ENCODE peak calls at places on chromosomes 13 and 19, in eight cellular contexts. Z is posterior vena cava, U is PC-3, C is pulmonary artery endothelial cell, T is AG09309, J is NCI-H446 treated with DMSO at 0.1 percent for 48 hours, M is Calu3, X is hepatic stellate cell. B is an unnamed sample.

GRCh38 chr13:24982333-24982999 is 113.5 kb upstream of the PABPC3 start:
- DNase-seq in Z (no peak), C (no peak), U (no peak), T (no peak), J (no peak), X (no peak), M (no peak), B (no peak)

GRCh38 chr13:88068975-88069374 is 397.8 kb downstream of the SLITRK5 start:
- DNase-seq in C (no peak), J (no peak), X (no peak), U (peak), Z (no peak), M (no peak), T (no peak), B (no peak)

GRCh38 chr19:5805465-5806132 is 732 bp downstream of the NRTN start:
- DNase-seq in C (no peak), U (peak), M (peak), X (peak), J (peak), Z (no peak), T (no peak), B (peak)

GRCh38 chr13:34657716-34658115 is 284.4 kb upstream of the NBEA start:
- DNase-seq in T (peak), J (no peak), U (peak), Z (no peak), X (peak), C (no peak), M (no peak), B (no peak)

GRCh38 chr13:51822106-51822840 is 18.3 kb upstream of the DHRS12 start:
- DNase-seq in J (no peak), M (no peak), C (no peak), T (no peak), U (no peak), Z (no peak), X (no peak), B (no peak)

GRCh38 chr13:62158520-62158919 is 742.9 kb upstream of the PCDH20 start:
- DNase-seq in J (no peak), T (no peak), C (no peak), U (no peak), Z (no peak), X (no peak), M (no peak), B (no peak)

GRCh38 chr13:30880756-30881155 is 25.3 kb upstream of the MEDAG start:
- DNase-seq in J (no peak), X (peak), C (no peak), Z (no peak), T (peak), M (no peak), U (peak), B (no peak)

GRCh38 chr13:71851541-71851940 is 15.5 kb downstream of the DACH1 start:
- DNase-seq in T (no peak), Z (no peak), M (no peak), C (no peak), X (no peak), U (no peak), J (no peak), B (no peak)

GRCh38 chr19:52665047-52665446 is 26.9 kb upstream of the ZNF83 start:
- DNase-seq in M (no peak), U (peak), C (no peak), T (no peak), X (no peak), Z (no peak), J (no peak), B (no peak)

GRCh38 chr13:28568286-28568685 is 73.4 kb upstream of the FLT1 start:
- DNase-seq in Z (peak), J (no peak), U (no peak), C (no peak), M (no peak), T (no peak), X (no peak), B (peak)

GRCh38 chr13:19056355-19056880 is 125.2 kb downstream of the TUBA3C start:
- DNase-seq in M (no peak), U (no peak), X (no peak), T (no peak), C (no peak), Z (no peak), J (no peak), B (no peak)

GRCh38 chr19:54518844-54519243 is 16.2 kb downstream of the LAIR2 start:
- DNase-seq in J (no peak), X (no peak), T (no peak), C (peak), U (peak), M (peak), Z (no peak), B (no peak)

GRCh38 chr13:110012102-110012739 is 225.8 kb upstream of the IRS2 start:
- DNase-seq in X (peak), J (no peak), M (peak), T (peak), U (peak), C (no peak), Z (no peak), B (no peak)

GRCh38 chr13:113822956-113823744 is 40.7 kb downstream of the GAS6 start:
- DNase-seq in C (no peak), T (no peak), X (no peak), U (no peak), Z (no peak), J (no peak), M (no peak), B (no peak)

GRCh38 chr13:101706651-101707050 is 254.2 kb downstream of the ITGBL1 start:
- DNase-seq in Z (no peak), X (no peak), M (no peak), J (peak), U (peak), T (peak), C (no peak), B (peak)

GRCh38 chr13:90185734-90186133 is 1161.8 kb upstream of the MIR17HG start:
- DNase-seq in U (peak), Z (no peak), X (no peak), T (no peak), M (no peak), J (no peak), C (no peak), B (no peak)

GRCh38 chr13:53781941-53782340 is 753.3 kb downstream of the OLFM4 start:
- DNase-seq in Z (no peak), X (no peak), U (peak), C (no peak), T (no peak), M (no peak), J (no peak), B (no peak)